ENCODE peak calls at places on chromosomes 3 and 15, in five cellular contexts. I is sigmoid colon, H is NB4, N is uterus, L is A549. S is an unnamed sample.

GRCh38 chr3:15283702-15284101 is 48.7 kb downstream of the SH3BP5 start:
- DNase-seq in I (no peak), H (no peak), N (no peak), L (no peak), S (no peak)

GRCh38 chr3:149581681-149582349 is 76.0 kb downstream of the WWTR1 start:
- DNase-seq in I (no peak), H (no peak), N (peak), L (peak), S (peak)

GRCh38 chr15:25937796-25938195 is 74.7 kb upstream of the ATP10A start:
- DNase-seq in I (no peak), H (no peak), N (no peak), L (no peak), S (no peak)

GRCh38 chr3:47433796-47434195 is 41.9 kb downstream of the SCAP start:
- DNase-seq in I (no peak), H (no peak), N (no peak), L (no peak), S (no peak)

GRCh38 chr15:57235865-57236264 is 140.4 kb upstream of the CGNL1 start:
- DNase-seq in I (no peak), H (no peak), N (no peak), L (no peak), S (no peak)

GRCh38 chr3:53122255-53122932 is 7.8 kb downstream of the RFT1 start:
- DNase-seq in I (no peak), H (no peak), N (no peak), L (no peak), S (no peak)

GRCh38 chr3:72087420-72087819 is 302.5 kb upstream of the PROK2 start:
- DNase-seq in I (no peak), H (no peak), N (no peak), L (no peak), S (no peak)

GRCh38 chr3:197752107-197752506 is 2.4 kb downstream of the FYTTD1 start:
- DNase-seq in I (no peak), H (no peak), N (no peak), L (no peak), S (no peak)

GRCh38 chr15:51793521-51793920 is 35.9 kb upstream of the TMOD3 start:
- DNase-seq in I (no peak), H (no peak), N (no peak), L (no peak), S (peak)

GRCh38 chr15:73930371-73930770 is 4.1 kb downstream of the LOXL1 start:
- DNase-seq in I (no peak), H (no peak), N (peak), L (no peak), S (peak)

GRCh38 chr3:149086232-149086988 is at the start of gene HLTF:
- DNase-seq in I (peak), H (peak), N (peak), L (peak), S (peak)

GRCh38 chr3:14913071-14913925 is 34.1 kb upstream of the NR2C2 start:
- DNase-seq in I (no peak), H (no peak), N (no peak), L (no peak), S (no peak)

GRCh38 chr3:191792580-191792979 is 331.6 kb downstream of the PYDC2 start:
- DNase-seq in I (no peak), H (no peak), N (no peak), L (no peak), S (no peak)

GRCh38 chr3:101935081-101935480 is 85.8 kb downstream of the NFKBIZ start:
- DNase-seq in I (no peak), H (no peak), N (no peak), L (no peak), S (no peak)

GRCh38 chr3:184423567-184423966 is 43.7 kb downstream of the CHRD start:
- DNase-seq in I (no peak), H (no peak), N (no peak), L (no peak), S (no peak)

GRCh38 chr3:180523040-180523439 is 78.9 kb upstream of the TTC14 start:
- DNase-seq in I (no peak), H (no peak), N (no peak), L (no peak), S (no peak)

GRCh38 chr3:119120480-119120879 is 25.5 kb upstream of the TEX55 start:
- DNase-seq in I (no peak), H (no peak), N (no peak), L (no peak), S (no peak)

GRCh38 chr3:160023476-160023875 is 34.8 kb downstream of the IL12A start:
- DNase-seq in I (no peak), H (no peak), N (no peak), L (no peak), S (no peak)

GRCh38 chr15:75171408-75171807 is 30.3 kb upstream of the C15orf39 start:
- DNase-seq in I (no peak), H (peak), N (no peak), L (no peak), S (peak)

GRCh38 chr15:56929389-56929788 is 10.9 kb downstream of the TCF12 start:
- DNase-seq in I (no peak), H (peak), N (no peak), L (no peak), S (no peak)

GRCh38 chr3:78918361-78919020 is 849.3 kb downstream of the ROBO1 start:
- DNase-seq in I (no peak), H (no peak), N (no peak), L (no peak), S (no peak)

DNA sequence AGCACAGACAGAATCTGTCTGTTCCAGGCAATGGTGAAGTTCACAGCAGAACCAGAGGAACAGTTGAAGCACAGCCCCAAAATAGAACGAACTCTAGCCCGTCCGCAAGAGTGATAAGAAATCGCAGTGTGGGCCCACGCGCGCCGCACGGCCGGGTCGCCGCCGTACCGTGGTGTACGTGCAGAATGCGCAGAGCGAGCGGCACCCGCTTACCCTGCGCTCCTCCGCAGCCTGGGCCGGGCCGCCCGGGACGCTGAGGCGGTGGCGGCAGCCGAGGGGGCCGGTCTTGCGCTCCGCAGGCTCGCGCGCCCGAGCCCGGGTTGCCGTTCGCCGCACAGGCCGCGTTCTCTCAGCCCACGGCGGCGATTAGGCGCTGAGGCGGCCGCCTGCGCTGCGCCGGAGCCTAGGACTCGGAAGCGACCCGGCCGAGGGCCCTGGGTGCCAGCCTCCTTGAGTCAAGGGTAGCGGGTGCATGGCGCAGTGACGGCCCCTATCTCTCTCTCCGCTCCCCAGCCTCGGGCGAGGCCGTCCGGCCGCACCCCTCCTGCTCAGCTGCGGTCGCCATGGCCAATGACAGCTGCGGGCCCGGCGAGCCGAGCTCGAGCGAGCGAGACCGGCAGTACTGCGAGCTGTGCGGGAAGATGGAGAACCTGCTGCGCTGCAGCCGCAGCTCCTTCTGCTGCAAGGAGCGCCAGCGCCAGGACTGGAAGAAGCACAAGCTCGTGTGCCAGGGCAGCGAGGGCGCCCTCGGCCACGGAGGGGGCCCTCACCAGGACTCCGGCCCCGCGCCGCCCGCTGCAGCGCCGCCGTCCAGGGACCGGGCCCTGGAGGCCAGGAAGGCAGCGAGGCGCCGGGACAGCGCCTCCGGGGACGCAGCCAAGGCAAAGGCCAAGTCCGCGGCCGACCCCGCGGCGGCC is 20.5 kb downstream of the WDR73 start:
- DNase-seq in I (peak), H (peak), N (peak), L (no peak), S (peak)
- TF ChIP-seq POLR2A in I (no peak), H (no peak), N (no peak), L (peak), S (peak)

GRCh38 chr3:193780810-193781472 is 187.9 kb downstream of the OPA1 start:
- DNase-seq in I (peak), H (peak), N (peak), L (peak), S (peak)

GRCh38 chr3:193780371-193780770 is 187.4 kb downstream of the OPA1 start:
- DNase-seq in I (no peak), H (no peak), N (no peak), L (no peak), S (no peak)

GRCh38 chr3:193783166-193783896 is 190.3 kb downstream of the OPA1 start:
- DNase-seq in I (no peak), H (no peak), N (no peak), L (no peak), S (no peak)

GRCh38 chr3:193782747-193783146 is 189.7 kb downstream of the OPA1 start:
- DNase-seq in I (no peak), H (no peak), N (no peak), L (no peak), S (no peak)

GRCh38 chr3:193782280-193782654 is 189.3 kb downstream of the OPA1 start:
- DNase-seq in I (no peak), H (no peak), N (no peak), L (peak), S (no peak)
- TF ChIP-seq POLR2A in I (no peak), H (no peak), N (no peak), L (no peak), S (no peak)

DNA sequence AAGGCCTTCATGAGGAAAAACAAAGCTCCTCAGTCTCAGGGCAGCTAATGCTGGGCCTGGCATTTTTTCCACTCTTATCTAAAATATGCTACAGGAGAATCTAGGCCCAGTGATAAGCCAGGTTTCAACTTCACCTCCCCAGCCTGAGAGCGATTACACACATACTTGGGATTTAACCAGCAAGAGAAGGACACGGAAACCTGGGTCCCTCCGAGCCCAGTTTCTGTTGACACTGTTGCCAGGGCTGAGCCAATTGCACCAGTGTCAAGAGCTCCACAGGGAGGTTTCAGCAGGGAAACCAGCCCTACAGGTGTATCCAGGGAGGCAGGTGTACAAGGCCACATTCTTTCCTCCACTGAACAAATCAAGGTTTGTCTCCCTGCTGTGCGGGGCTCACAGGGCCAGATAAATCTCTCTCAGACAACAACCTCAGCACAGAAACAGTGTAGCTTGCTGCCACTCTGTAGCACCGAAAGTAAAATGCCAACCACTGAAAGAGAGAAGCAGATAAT is 85.4 kb downstream of the MAGI1 start:
- DNase-seq in I (no peak), H (no peak), N (no peak), L (no peak), S (no peak)
- TF ChIP-seq POLR2A in I (no peak), H (no peak), N (no peak), L (no peak), S (no peak)

GRCh38 chr15:70701891-70702568 is 61.3 kb downstream of the UACA start:
- DNase-seq in I (no peak), H (no peak), N (no peak), L (peak), S (no peak)
- TF ChIP-seq POLR2A in I (peak), H (no peak), N (no peak), L (no peak), S (no peak)

GRCh38 chr3:48594431-48595049 is 589 bp downstream of the COL7A1 start:
- DNase-seq in I (no peak), H (no peak), N (no peak), L (no peak), S (no peak)
- TF ChIP-seq POLR2A in I (no peak), H (no peak), N (no peak), L (no peak), S (no peak)

DNA sequence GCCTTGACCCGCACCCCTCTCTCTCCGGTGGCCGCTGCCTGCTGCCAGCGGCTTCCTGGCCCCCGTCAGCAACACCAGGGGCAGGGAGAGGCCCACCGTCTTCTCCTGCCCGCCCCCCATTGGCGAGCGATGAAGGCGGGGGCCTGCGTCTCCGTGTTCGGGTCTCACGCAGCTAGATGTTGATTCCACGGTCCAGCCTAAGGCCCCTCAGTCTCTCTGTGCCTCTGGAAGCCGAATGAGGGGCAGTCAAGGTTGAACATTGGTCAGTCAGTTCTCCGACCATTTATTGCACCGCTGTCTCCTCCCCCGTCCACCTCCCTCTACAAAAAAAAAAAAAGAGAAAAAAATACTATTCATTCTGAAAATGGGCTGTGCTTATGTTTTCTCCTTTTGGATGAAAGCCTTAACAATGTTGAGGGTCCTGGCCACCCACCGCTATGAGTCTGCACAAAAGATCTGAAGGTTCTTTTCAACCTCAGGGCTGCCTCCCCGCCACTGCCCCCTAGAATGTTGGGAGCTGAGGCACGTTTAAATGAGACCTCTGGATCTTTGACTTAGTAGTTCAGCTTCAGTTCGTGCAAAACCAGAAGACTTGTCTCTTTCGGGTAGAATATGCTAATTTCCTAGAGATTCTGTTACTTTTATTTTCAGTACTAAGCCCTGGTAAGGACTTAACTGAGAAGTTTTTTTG is 724 bp downstream of the IREB2 start:
- DNase-seq in I (no peak), H (peak), N (no peak), L (peak), S (no peak)
- TF ChIP-seq POLR2A in I (no peak), H (no peak), N (no peak), L (no peak), S (no peak)

DNA sequence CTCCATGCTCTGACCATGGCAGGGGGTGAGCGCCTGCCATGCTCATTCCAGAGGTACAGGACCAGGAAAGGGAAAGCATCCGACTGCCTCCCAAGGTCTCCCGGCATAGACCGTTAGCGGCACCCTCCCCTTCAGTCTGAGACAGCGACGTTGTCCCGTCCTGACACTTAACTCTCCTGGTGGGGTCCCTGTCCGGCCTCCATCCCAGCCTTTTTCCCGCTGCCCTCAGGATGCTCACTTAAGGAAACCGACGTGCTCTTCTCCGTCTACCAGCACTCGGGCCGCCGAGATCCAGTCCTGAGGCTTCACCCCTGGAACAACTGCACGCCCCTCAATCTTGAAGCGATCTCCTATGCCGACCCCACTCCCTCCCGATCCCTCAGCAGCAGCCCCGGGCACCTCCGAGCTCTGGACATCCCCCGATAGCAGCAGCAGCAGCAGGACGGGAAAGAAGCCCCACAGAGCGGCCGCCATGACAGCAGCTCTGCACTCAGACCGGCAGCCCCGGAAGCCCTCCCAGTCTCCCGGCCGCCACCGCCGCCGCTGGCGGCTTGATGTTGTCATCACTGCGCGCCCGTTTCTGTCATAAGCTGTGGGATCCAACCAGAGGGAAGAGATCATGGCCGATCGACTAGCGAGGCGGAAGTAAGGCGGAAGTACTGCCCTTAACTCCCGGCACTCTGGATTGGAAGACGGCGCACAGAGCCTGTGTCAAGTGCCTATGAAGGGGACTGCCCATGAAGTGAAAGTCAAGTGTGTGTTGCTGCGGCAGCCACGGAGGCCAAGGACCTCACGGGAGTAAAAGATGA is at the start of the genes EMC7 and PGBD4:
- DNase-seq in I (peak), H (peak), N (peak), L (peak), S (peak)
- TF ChIP-seq POLR2A in I (peak), H (peak), N (peak), L (peak), S (peak)

DNA sequence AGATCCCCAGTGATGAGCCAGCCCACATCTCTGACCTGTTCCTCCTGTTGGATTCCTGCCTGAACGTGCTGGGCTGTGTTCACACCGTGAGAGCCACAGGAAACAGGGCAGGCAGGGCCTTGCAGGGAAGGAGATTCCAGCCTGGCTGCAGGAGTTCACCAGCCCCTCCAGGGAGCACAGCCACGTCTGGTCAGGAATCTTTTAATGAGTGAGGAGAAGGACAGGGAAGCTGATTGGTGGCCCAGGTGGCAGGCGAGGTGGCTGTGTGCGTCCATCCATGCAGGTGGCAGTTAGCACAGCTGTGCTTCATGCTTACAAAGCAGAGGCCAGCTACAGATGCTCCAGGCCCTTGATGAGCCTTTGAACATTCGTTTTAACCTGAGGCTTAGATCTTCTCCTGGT is 10.5 kb downstream of the LRRK1 start:
- DNase-seq in I (no peak), H (no peak), N (no peak), L (no peak), S (no peak)
- TF ChIP-seq POLR2A in I (no peak), H (no peak), N (no peak), L (no peak), S (no peak)

GRCh38 chr3:127915115-127915936 is at the start of gene KBTBD12:
- DNase-seq in I (peak), H (no peak), N (peak), L (no peak), S (peak)
- TF ChIP-seq POLR2A in I (peak), H (no peak), N (no peak), L (no peak), S (no peak)